ENCODE peak calls at places on chromosomes 12 and 14, in four cellular contexts. A, V, L and E are unnamed samples.

GRCh38 chr12:119681953-119682352 is 14.0 kb downstream of the PRKAB1 start:
- DNase-seq in L (no peak), A (no peak), V (no peak), E (no peak)

GRCh38 chr12:19671695-19672094 is 232.4 kb downstream of the AEBP2 start:
- DNase-seq in A (no peak), V (no peak), L (no peak), E (no peak)

GRCh38 chr12:88737838-88738472 is 157.7 kb upstream of the KITLG start:
- DNase-seq in L (no peak), A (peak; percentile 24), V (no peak), E (no peak)

GRCh38 chr12:3130053-3130805 is 53.0 kb downstream of the TSPAN9 start:
- DNase-seq in A (no peak), L (no peak), V (no peak), E (no peak)

GRCh38 chr14:70567791-70568190 is 32.7 kb downstream of the MED6 start:
- DNase-seq in A (peak; percentile 36), V (peak; percentile 57), L (peak; percentile 5), E (no peak)

GRCh38 chr14:76773188-76773885 is 12.1 kb downstream of the VASH1 start:
- DNase-seq in A (peak; percentile 75), L (peak; percentile 74), V (no peak), E (no peak)

GRCh38 chr12:65779091-65779642 is 45.1 kb upstream of the HMGA2 start:
- DNase-seq in A (peak; percentile 35), V (no peak), L (no peak), E (no peak)

GRCh38 chr12:26125451-26126339 is 858 bp upstream of the BHLHE41 start:
- DNase-seq in V (peak; percentile 30), A (peak; percentile 85), L (no peak), E (peak; percentile 6)

GRCh38 chr12:14238224-14238792 is 127.2 kb upstream of the ATF7IP start:
- DNase-seq in A (no peak), V (no peak), L (no peak), E (no peak)

GRCh38 chr12:116827432-116827831 is 53.8 kb downstream of the HRK start:
- DNase-seq in A (no peak), V (no peak), L (no peak), E (no peak)

GRCh38 chr12:56260921-56261320 is 2.7 kb upstream of the ANKRD52 start:
- DNase-seq in L (no peak), A (no peak), V (no peak), E (no peak)

GRCh38 chr12:58288191-58288590 is 346.8 kb downstream of the ATP23 start:
- DNase-seq in L (no peak), V (no peak), A (no peak), E (no peak)

GRCh38 chr12:17276196-17276595 is 670.2 kb upstream of the LMO3 start:
- DNase-seq in L (no peak), A (no peak), V (no peak), E (no peak)

GRCh38 chr12:15629108-15629507 is 160.1 kb downstream of the EPS8 start:
- DNase-seq in A (peak; percentile 75), V (no peak), L (no peak), E (no peak)

GRCh38 chr12:112584266-112584722 is 165.5 kb downstream of the PTPN11 start:
- DNase-seq in A (no peak), L (no peak), V (no peak), E (no peak)

GRCh38 chr14:68520637-68521556 is 272.0 kb downstream of the ZFP36L1 start:
- DNase-seq in A (peak; percentile 85), L (no peak), V (no peak), E (no peak)

GRCh38 chr14:77832301-77832700 is 32.4 kb downstream of the ADCK1 start:
- DNase-seq in V (no peak), L (no peak), A (no peak), E (no peak)

GRCh38 chr12:28941248-28941647 is 207.8 kb upstream of the FAR2 start:
- DNase-seq in A (no peak), L (no peak), V (no peak), E (no peak)

GRCh38 chr14:21408152-21408551 is 24.3 kb upstream of the SUPT16H start:
- DNase-seq in A (no peak), V (no peak), L (no peak), E (no peak)